ENCODE peak calls at places on chromosomes 5 and 9, in nine cellular contexts. U is hepatocyte; Z is CD8-positive, alpha-beta T cell; X is cardiac muscle cell; Y is ovary; P is astrocyte; Q is mesenchymal stem cell; W is uterus; N is brain microvascular endothelial cell. T is an unnamed sample.

GRCh38 chr9:3498691-3499090 is 27.1 kb downstream of the RFX3 start:
- DNase-seq in Y (no peak), N (peak; percentile 82), W (no peak), P (peak; percentile 82), Q (peak; percentile 45), X (no peak), Z (no peak), U (no peak), T (no peak)

GRCh38 chr9:121326924-121327613 is 43.0 kb downstream of the STOM start:
- DNase-seq in P (no peak), W (no peak), N (no peak), Z (no peak), X (no peak), U (no peak), Y (no peak), Q (no peak), T (no peak)

GRCh38 chr5:10831416-10831815 is 70.4 kb upstream of the DAP start:
- DNase-seq in Q (peak; percentile 92), P (peak; percentile 92), N (peak; percentile 92), X (no peak), Y (no peak), U (peak; percentile 20), Z (no peak), W (no peak), T (no peak)

GRCh38 chr5:160935776-160936175 is 83.8 kb upstream of the ATP10B start:
- DNase-seq in N (no peak), Q (no peak), Y (no peak), U (no peak), X (no peak), P (no peak), W (no peak), Z (no peak), T (no peak)

GRCh38 chr9:132507670-132508469 is 74.5 kb upstream of the BARHL1 start:
- DNase-seq in P (peak; percentile 25), Y (peak; percentile 73), X (peak; percentile 79), U (peak; percentile 84), W (peak; percentile 46), Z (peak; percentile 33), Q (peak; percentile 69), N (peak; percentile 72), T (peak; percentile 45)

GRCh38 chr5:150163547-150164059 is 3.0 kb upstream of the CDX1 start:
- DNase-seq in Q (no peak), U (no peak), P (no peak), X (no peak), W (peak; percentile 81), Z (no peak), Y (peak; percentile 82), N (no peak), T (peak; percentile 82)

GRCh38 chr5:139971202-139971725 is 71.8 kb downstream of the NRG2 start:
- DNase-seq in U (no peak), W (no peak), Z (no peak), Q (no peak), P (no peak), Y (no peak), N (no peak), X (no peak), T (no peak)

GRCh38 chr5:7801898-7802614 is 48.9 kb downstream of the CFAP90 start:
- DNase-seq in P (no peak), N (no peak), X (no peak), Q (no peak), U (no peak), Y (no peak), Z (no peak), W (no peak), T (no peak)

GRCh38 chr5:1525624-1525985 is 1.8 kb upstream of the LPCAT1 start:
- DNase-seq in Y (no peak), U (no peak), X (no peak), Z (no peak), W (no peak), P (no peak), N (no peak), Q (no peak), T (peak; percentile 7)

GRCh38 chr5:119123280-119123679 is 52.4 kb downstream of the DMXL1 start:
- DNase-seq in N (no peak), U (no peak), W (no peak), Z (no peak), P (no peak), Y (no peak), Q (no peak), X (no peak), T (no peak)

GRCh38 chr5:115831163-115831768 is 10.1 kb downstream of the ATG12 start:
- DNase-seq in P (peak; percentile 12), W (no peak), U (peak; percentile 56), Z (no peak), Q (peak; percentile 58), X (peak; percentile 31), N (no peak), Y (no peak), T (no peak)
- H3K36me3 ChIP-seq in P (peaks cover 46% of the 10 kb centered on the region), W (no peaks in the 10 kb centered on the region), U (no peaks in the 10 kb centered on the region), Z (peaks cover 21% of the 10 kb centered on the region), Q (no peaks in the 10 kb centered on the region), X (peaks cover 39% of the 10 kb centered on the region), N (peaks cover 41% of the 10 kb centered on the region), Y (no peaks in the 10 kb centered on the region), T (peaks cover 89% of the 10 kb centered on the region)

GRCh38 chr9:92278117-92278516 is 15.4 kb downstream of the IARS1 start:
- DNase-seq in P (peak; percentile 56), U (no peak), Z (no peak), Q (no peak), W (no peak), X (no peak), Y (no peak), N (peak; percentile 41), T (no peak)
- H3K36me3 ChIP-seq in P (peaks cover 78% of the 10 kb centered on the region), U (no peaks in the 10 kb centered on the region), Z (peaks cover 52% of the 10 kb centered on the region), Q (peaks cover 29% of the 10 kb centered on the region), W (no peaks in the 10 kb centered on the region), X (peaks cover 83% of the 10 kb centered on the region), Y (no peaks in the 10 kb centered on the region), N (peaks cover 76% of the 10 kb centered on the region), T (peaks cover 24% of the 10 kb centered on the region)

GRCh38 chr5:52789378-52789777 is 1.7 kb downstream of the ITGA1 start:
- DNase-seq in W (no peak), Y (no peak), U (no peak), Z (no peak), N (no peak), X (no peak), Q (no peak), P (no peak), T (no peak)
- H3K36me3 ChIP-seq in W (no peaks in the 10 kb centered on the region), Y (no peaks in the 10 kb centered on the region), U (no peaks in the 10 kb centered on the region), Z (no peaks in the 10 kb centered on the region), N (no peaks in the 10 kb centered on the region), X (no peaks in the 10 kb centered on the region), Q (no peaks in the 10 kb centered on the region), P (no peaks in the 10 kb centered on the region), T (no peaks in the 10 kb centered on the region)

GRCh38 chr9:128174062-128174461 is 14.0 kb downstream of the BBLN start:
- DNase-seq in Q (no peak), U (peak; percentile 1), Z (no peak), Y (no peak), W (no peak), N (no peak), P (no peak), X (no peak), T (no peak)
- H3K36me3 ChIP-seq in Q (peaks cover 52% of the 10 kb centered on the region), U (no peaks in the 10 kb centered on the region), Z (peaks cover 26% of the 10 kb centered on the region), Y (no peaks in the 10 kb centered on the region), W (no peaks in the 10 kb centered on the region), N (peaks cover 54% of the 10 kb centered on the region), P (peaks cover 37% of the 10 kb centered on the region), X (peaks cover 56% of the 10 kb centered on the region), T (peaks cover 95% of the 10 kb centered on the region)

DNA sequence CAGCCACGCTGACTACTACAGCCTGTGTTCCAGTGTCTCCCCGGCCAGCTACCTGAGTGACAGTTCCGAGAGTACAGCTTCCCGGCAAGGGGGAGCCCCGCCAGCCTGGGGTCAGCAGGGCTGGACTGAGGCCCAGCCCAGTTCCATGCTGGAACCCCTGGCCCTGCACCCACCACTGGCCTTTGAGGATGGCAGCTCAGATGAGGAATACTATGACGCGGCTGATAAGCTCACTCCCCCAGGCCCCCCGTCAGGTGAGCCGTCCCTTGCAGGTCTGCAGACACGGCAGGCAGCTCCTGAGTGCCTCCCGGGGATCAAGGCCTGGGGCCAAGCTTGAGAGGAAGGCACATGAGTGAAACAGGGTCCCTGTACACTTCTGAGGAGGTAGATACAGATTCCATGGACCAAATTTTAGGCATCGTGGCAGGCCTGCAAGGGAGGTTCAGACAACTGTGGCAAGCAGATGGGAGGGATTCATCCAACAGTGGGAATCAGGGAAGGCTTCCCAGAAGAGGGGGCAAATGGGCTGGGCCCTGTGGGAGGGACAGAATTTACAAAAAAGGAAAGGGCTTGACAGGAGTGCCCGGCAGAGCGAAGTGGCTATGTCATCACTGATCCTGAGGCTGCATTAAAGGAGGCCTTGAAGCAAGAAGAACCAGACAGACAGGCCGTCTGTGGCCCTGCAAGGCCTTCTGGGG is 12.8 kb upstream of the TRMT10B start:
- DNase-seq in Z (no peak), P (no peak), Q (no peak), W (no peak), U (no peak), Y (no peak), X (no peak), N (no peak), T (no peak)
- H3K36me3 ChIP-seq in Z (no peaks in the 10 kb centered on the region), P (no peaks in the 10 kb centered on the region), Q (no peaks in the 10 kb centered on the region), W (no peaks in the 10 kb centered on the region), U (no peaks in the 10 kb centered on the region), Y (no peaks in the 10 kb centered on the region), X (no peaks in the 10 kb centered on the region), N (no peaks in the 10 kb centered on the region), T (no peaks in the 10 kb centered on the region)

GRCh38 chr9:123629531-123629930 is 273.5 kb downstream of the CRB2 start:
- DNase-seq in X (no peak), W (no peak), Q (no peak), Z (no peak), Y (no peak), N (no peak), P (peak; percentile 16), U (no peak), T (no peak)
- H3K36me3 ChIP-seq in X (no peaks in the 10 kb centered on the region), W (no peaks in the 10 kb centered on the region), Q (peaks cover 11% of the 10 kb centered on the region), Z (peaks cover 8% of the 10 kb centered on the region), Y (no peaks in the 10 kb centered on the region), N (no peaks in the 10 kb centered on the region), P (no peaks in the 10 kb centered on the region), U (no peaks in the 10 kb centered on the region), T (peaks cover 2% of the 10 kb centered on the region)